ENCODE peak calls at places on chromosomes 4 and X, in four cellular contexts. One of them, this sample, is unnamed.

GRCh38 chr4:185730387-185730786 is 81.6 kb downstream of the SORBS2 start:
- DNase-seq in left ventricle myocardium inferior: no peak
- DNase-seq in activated CD8-positive, alpha-beta memory T cell treated with anti-CD3 and anti-CD28 coated beads for 48 hours: no peak
- DNase-seq in HS-5: no peak
- DNase-seq in this sample: no peak

GRCh38 chrX:12210196-12210815 is 72.0 kb downstream of the FRMPD4 start:
- DNase-seq in left ventricle myocardium inferior: peak
- DNase-seq in activated CD8-positive, alpha-beta memory T cell treated with anti-CD3 and anti-CD28 coated beads for 48 hours: no peak
- DNase-seq in HS-5: peak
- DNase-seq in this sample: peak

GRCh38 chr4:10729366-10729765 is 44.8 kb upstream of the CLNK start:
- DNase-seq in left ventricle myocardium inferior: no peak
- DNase-seq in activated CD8-positive, alpha-beta memory T cell treated with anti-CD3 and anti-CD28 coated beads for 48 hours: no peak
- DNase-seq in HS-5: no peak
- DNase-seq in this sample: no peak

GRCh38 chr4:125198916-125199315 is 115.8 kb upstream of the FAT4 start:
- DNase-seq in left ventricle myocardium inferior: no peak
- DNase-seq in activated CD8-positive, alpha-beta memory T cell treated with anti-CD3 and anti-CD28 coated beads for 48 hours: no peak
- DNase-seq in HS-5: no peak
- DNase-seq in this sample: no peak

GRCh38 chr4:102466298-102466697 is 34.9 kb upstream of the NFKB1 start:
- DNase-seq in left ventricle myocardium inferior: no peak
- DNase-seq in activated CD8-positive, alpha-beta memory T cell treated with anti-CD3 and anti-CD28 coated beads for 48 hours: no peak
- DNase-seq in HS-5: no peak
- DNase-seq in this sample: no peak

GRCh38 chr4:110636677-110637407 is 14.0 kb upstream of the PITX2 start:
- DNase-seq in left ventricle myocardium inferior: no peak
- DNase-seq in activated CD8-positive, alpha-beta memory T cell treated with anti-CD3 and anti-CD28 coated beads for 48 hours: no peak
- DNase-seq in HS-5: no peak
- DNase-seq in this sample: no peak

GRCh38 chr4:184475096-184475461 is 729 bp upstream of the IRF2 start:
- DNase-seq in left ventricle myocardium inferior: peak
- DNase-seq in activated CD8-positive, alpha-beta memory T cell treated with anti-CD3 and anti-CD28 coated beads for 48 hours: no peak
- DNase-seq in HS-5: no peak
- DNase-seq in this sample: peak

GRCh38 chrX:24002167-24002566 is 24.8 kb downstream of the KLHL15 start:
- DNase-seq in left ventricle myocardium inferior: no peak
- DNase-seq in activated CD8-positive, alpha-beta memory T cell treated with anti-CD3 and anti-CD28 coated beads for 48 hours: no peak
- DNase-seq in HS-5: no peak
- DNase-seq in this sample: no peak

GRCh38 chr4:165992263-165992662 is 119.2 kb downstream of the TLL1 start:
- DNase-seq in left ventricle myocardium inferior: no peak
- DNase-seq in activated CD8-positive, alpha-beta memory T cell treated with anti-CD3 and anti-CD28 coated beads for 48 hours: no peak
- DNase-seq in HS-5: no peak
- DNase-seq in this sample: no peak

GRCh38 chrX:9318761-9319160 is 146.1 kb upstream of the TBL1X start:
- DNase-seq in left ventricle myocardium inferior: no peak
- DNase-seq in activated CD8-positive, alpha-beta memory T cell treated with anti-CD3 and anti-CD28 coated beads for 48 hours: no peak
- DNase-seq in HS-5: no peak
- DNase-seq in this sample: no peak

GRCh38 chrX:28324306-28324705 is 262.9 kb upstream of the IL1RAPL1 start:
- DNase-seq in left ventricle myocardium inferior: no peak
- DNase-seq in activated CD8-positive, alpha-beta memory T cell treated with anti-CD3 and anti-CD28 coated beads for 48 hours: no peak
- DNase-seq in HS-5: no peak
- DNase-seq in this sample: no peak

This sample was measured in testis.